ENCODE peak calls at places on chromosomes 5 and 9, in seven cellular contexts. One of them, this sample, is unnamed. For H3K4me1, the result is how much of the 10 kb centered on the place peaks cover.

GRCh38 chr5:176618783-176619182 is 8.8 kb upstream of the GPRIN1 start:
- DNase-seq in tibial artery: no peak
- DNase-seq in upper lobe of right lung: no peak
- DNase-seq in CD8-positive, alpha-beta T cell: no peak
- DNase-seq in HepG2: no peak
- DNase-seq in testis: no peak
- DNase-seq in heart right ventricle: no peak
- DNase-seq in this sample: peak

GRCh38 chr5:170585278-170585677 is 81.5 kb downstream of the KCNIP1 start:
- DNase-seq in testis: no peak
- DNase-seq in heart right ventricle: no peak
- DNase-seq in CD8-positive, alpha-beta T cell: no peak
- DNase-seq in upper lobe of right lung: no peak
- DNase-seq in HepG2: no peak
- DNase-seq in tibial artery: no peak
- DNase-seq in this sample: no peak

GRCh38 chr5:9596256-9596655 is 33.9 kb downstream of the TAS2R1 start:
- DNase-seq in tibial artery: no peak
- DNase-seq in CD8-positive, alpha-beta T cell: no peak
- DNase-seq in heart right ventricle: no peak
- DNase-seq in upper lobe of right lung: no peak
- DNase-seq in testis: no peak
- DNase-seq in HepG2: no peak
- DNase-seq in this sample: no peak

GRCh38 chr9:83266618-83267543 is 203.9 kb upstream of the RASEF start:
- DNase-seq in heart right ventricle: peak
- DNase-seq in CD8-positive, alpha-beta T cell: no peak
- DNase-seq in HepG2: peak
- DNase-seq in tibial artery: no peak
- DNase-seq in upper lobe of right lung: no peak
- DNase-seq in testis: peak
- DNase-seq in this sample: peak

GRCh38 chr9:16482764-16483163 is 387.7 kb downstream of the BNC2 start:
- DNase-seq in heart right ventricle: no peak
- DNase-seq in tibial artery: no peak
- DNase-seq in CD8-positive, alpha-beta T cell: no peak
- DNase-seq in testis: no peak
- DNase-seq in upper lobe of right lung: no peak
- DNase-seq in HepG2: no peak
- DNase-seq in this sample: no peak

GRCh38 chr5:169742773-169743296 is 105.8 kb downstream of the DOCK2 start:
- DNase-seq in testis: peak
- DNase-seq in upper lobe of right lung: no peak
- DNase-seq in heart right ventricle: peak
- DNase-seq in HepG2: no peak
- DNase-seq in tibial artery: no peak
- DNase-seq in CD8-positive, alpha-beta T cell: no peak
- DNase-seq in this sample: no peak

GRCh38 chr5:31106742-31107546 is 86.5 kb upstream of the CDH6 start:
- DNase-seq in CD8-positive, alpha-beta T cell: no peak
- DNase-seq in tibial artery: no peak
- DNase-seq in testis: no peak
- DNase-seq in HepG2: no peak
- DNase-seq in upper lobe of right lung: no peak
- DNase-seq in heart right ventricle: no peak
- DNase-seq in this sample: no peak

GRCh38 chr5:175698401-175699115 is 40.7 kb downstream of the HRH2 start:
- DNase-seq in CD8-positive, alpha-beta T cell: no peak
- DNase-seq in upper lobe of right lung: peak
- DNase-seq in HepG2: no peak
- DNase-seq in tibial artery: no peak
- DNase-seq in heart right ventricle: no peak
- DNase-seq in testis: no peak
- DNase-seq in this sample: no peak

GRCh38 chr9:133585481-133586367 is 23.5 kb downstream of the FAM163B start:
- DNase-seq in heart right ventricle: no peak
- DNase-seq in HepG2: no peak
- DNase-seq in testis: no peak
- DNase-seq in CD8-positive, alpha-beta T cell: no peak
- DNase-seq in tibial artery: no peak
- DNase-seq in upper lobe of right lung: no peak
- DNase-seq in this sample: peak

GRCh38 chr5:89397096-89397495 is 514.1 kb upstream of the MEF2C start:
- DNase-seq in testis: no peak
- DNase-seq in HepG2: no peak
- DNase-seq in upper lobe of right lung: no peak
- DNase-seq in CD8-positive, alpha-beta T cell: no peak
- DNase-seq in tibial artery: no peak
- DNase-seq in heart right ventricle: no peak
- DNase-seq in this sample: no peak

GRCh38 chr5:55599148-55600050 is 64.6 kb upstream of the PLPP1 start:
- DNase-seq in CD8-positive, alpha-beta T cell: no peak
- DNase-seq in tibial artery: no peak
- DNase-seq in HepG2: no peak
- DNase-seq in heart right ventricle: peak
- DNase-seq in upper lobe of right lung: no peak
- DNase-seq in testis: no peak
- DNase-seq in this sample: no peak

GRCh38 chr5:148967783-148968182 is 95.1 kb downstream of the SH3TC2 start:
- DNase-seq in testis: no peak
- DNase-seq in CD8-positive, alpha-beta T cell: no peak
- DNase-seq in heart right ventricle: no peak
- DNase-seq in HepG2: peak
- DNase-seq in tibial artery: no peak
- DNase-seq in upper lobe of right lung: no peak
- DNase-seq in this sample: no peak

GRCh38 chr5:124519396-124519795 is 227.0 kb downstream of the ZNF608 start:
- DNase-seq in HepG2: no peak
- DNase-seq in tibial artery: peak
- DNase-seq in upper lobe of right lung: no peak
- DNase-seq in CD8-positive, alpha-beta T cell: no peak
- DNase-seq in testis: no peak
- DNase-seq in heart right ventricle: peak
- DNase-seq in this sample: no peak

GRCh38 chr5:140239939-140240700 is 62.8 kb downstream of the PFDN1 start:
- DNase-seq in heart right ventricle: peak
- DNase-seq in testis: peak
- DNase-seq in tibial artery: peak
- DNase-seq in CD8-positive, alpha-beta T cell: peak
- DNase-seq in upper lobe of right lung: peak
- DNase-seq in HepG2: peak
- DNase-seq in this sample: peak

GRCh38 chr9:106177216-106177615 is 482.9 kb downstream of the TMEM38B start:
- DNase-seq in testis: no peak
- DNase-seq in heart right ventricle: no peak
- DNase-seq in HepG2: no peak
- DNase-seq in CD8-positive, alpha-beta T cell: no peak
- DNase-seq in tibial artery: no peak
- DNase-seq in upper lobe of right lung: no peak
- DNase-seq in this sample: no peak

GRCh38 chr5:96741911-96742310 is 65.8 kb downstream of the ERAP1 start:
- DNase-seq in tibial artery: no peak
- DNase-seq in testis: no peak
- DNase-seq in heart right ventricle: peak
- DNase-seq in HepG2: no peak
- DNase-seq in CD8-positive, alpha-beta T cell: no peak
- DNase-seq in upper lobe of right lung: no peak
- DNase-seq in this sample: no peak

GRCh38 chr5:96743805-96744559 is 63.8 kb downstream of the ERAP1 start:
- DNase-seq in heart right ventricle: no peak
- DNase-seq in testis: no peak
- DNase-seq in CD8-positive, alpha-beta T cell: no peak
- DNase-seq in HepG2: no peak
- DNase-seq in tibial artery: no peak
- DNase-seq in upper lobe of right lung: no peak
- DNase-seq in this sample: no peak

GRCh38 chr5:96743065-96743768 is 64.5 kb downstream of the ERAP1 start:
- DNase-seq in HepG2: no peak
- DNase-seq in testis: no peak
- DNase-seq in tibial artery: peak
- DNase-seq in CD8-positive, alpha-beta T cell: no peak
- DNase-seq in upper lobe of right lung: no peak
- DNase-seq in heart right ventricle: peak
- DNase-seq in this sample: no peak

GRCh38 chr5:96742519-96742918 is 65.2 kb downstream of the ERAP1 start:
- DNase-seq in upper lobe of right lung: no peak
- DNase-seq in testis: no peak
- DNase-seq in heart right ventricle: no peak
- DNase-seq in HepG2: no peak
- DNase-seq in CD8-positive, alpha-beta T cell: no peak
- DNase-seq in tibial artery: no peak
- DNase-seq in this sample: no peak

GRCh38 chr5:96741075-96741474 is 66.7 kb downstream of the ERAP1 start:
- DNase-seq in CD8-positive, alpha-beta T cell: no peak
- DNase-seq in HepG2: no peak
- DNase-seq in tibial artery: no peak
- DNase-seq in heart right ventricle: no peak
- DNase-seq in upper lobe of right lung: no peak
- DNase-seq in testis: no peak
- DNase-seq in this sample: no peak
- H3K4me1 ChIP-seq in CD8-positive, alpha-beta T cell: under half
- H3K4me1 ChIP-seq in HepG2: under half
- H3K4me1 ChIP-seq in tibial artery: under half
- H3K4me1 ChIP-seq in heart right ventricle: under half
- H3K4me1 ChIP-seq in upper lobe of right lung: under half
- H3K4me1 ChIP-seq in testis: under half
- H3K4me1 ChIP-seq in this sample: under half

DNA sequence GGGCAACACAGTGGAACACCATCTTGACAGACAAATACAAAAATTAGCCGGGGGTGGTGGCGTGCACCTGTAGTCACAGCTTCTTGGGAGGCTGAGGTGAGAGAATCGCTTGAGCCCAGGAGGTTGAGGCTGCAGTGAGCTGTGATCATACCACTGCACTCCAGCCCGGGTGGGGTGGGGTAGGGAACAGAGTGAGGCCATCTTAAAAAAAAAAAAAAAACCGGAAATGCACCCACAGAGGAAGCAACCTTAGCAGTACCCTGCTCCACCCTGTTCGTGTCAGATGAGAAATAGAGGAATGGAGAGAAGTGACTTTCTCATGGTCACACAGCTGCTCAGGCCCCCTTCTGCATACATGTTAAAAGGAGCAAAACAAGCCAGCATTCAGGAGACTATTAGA is 40.8 kb downstream of the CYFIP2 start:
- DNase-seq in heart right ventricle: no peak
- DNase-seq in upper lobe of right lung: no peak
- DNase-seq in testis: no peak
- DNase-seq in HepG2: no peak
- DNase-seq in CD8-positive, alpha-beta T cell: peak
- DNase-seq in tibial artery: no peak
- DNase-seq in this sample: no peak
- H3K4me1 ChIP-seq in heart right ventricle: under half
- H3K4me1 ChIP-seq in upper lobe of right lung: under half
- H3K4me1 ChIP-seq in testis: under half
- H3K4me1 ChIP-seq in HepG2: under half
- H3K4me1 ChIP-seq in CD8-positive, alpha-beta T cell: half or more
- H3K4me1 ChIP-seq in tibial artery: under half
- H3K4me1 ChIP-seq in this sample: under half

GRCh38 chr9:125529107-125529506 is 177.9 kb downstream of the MAPKAP1 start:
- DNase-seq in tibial artery: no peak
- DNase-seq in upper lobe of right lung: no peak
- DNase-seq in HepG2: no peak
- DNase-seq in heart right ventricle: no peak
- DNase-seq in CD8-positive, alpha-beta T cell: no peak
- DNase-seq in testis: no peak
- DNase-seq in this sample: no peak

GRCh38 chr9:125524522-125524921 is 182.5 kb downstream of the MAPKAP1 start:
- DNase-seq in HepG2: no peak
- DNase-seq in tibial artery: no peak
- DNase-seq in heart right ventricle: no peak
- DNase-seq in testis: no peak
- DNase-seq in upper lobe of right lung: no peak
- DNase-seq in CD8-positive, alpha-beta T cell: no peak
- DNase-seq in this sample: no peak

GRCh38 chr9:125522328-125522725 is 184.7 kb downstream of the MAPKAP1 start:
- DNase-seq in heart right ventricle: peak
- DNase-seq in tibial artery: no peak
- DNase-seq in upper lobe of right lung: no peak
- DNase-seq in HepG2: no peak
- DNase-seq in CD8-positive, alpha-beta T cell: no peak
- DNase-seq in testis: no peak
- DNase-seq in this sample: no peak

GRCh38 chr9:125523681-125524080 is 183.3 kb downstream of the MAPKAP1 start:
- DNase-seq in tibial artery: no peak
- DNase-seq in CD8-positive, alpha-beta T cell: no peak
- DNase-seq in heart right ventricle: no peak
- DNase-seq in upper lobe of right lung: no peak
- DNase-seq in HepG2: no peak
- DNase-seq in testis: no peak
- DNase-seq in this sample: no peak

GRCh38 chr9:125525846-125526619 is 181.0 kb downstream of the MAPKAP1 start:
- DNase-seq in heart right ventricle: peak
- DNase-seq in upper lobe of right lung: no peak
- DNase-seq in HepG2: no peak
- DNase-seq in CD8-positive, alpha-beta T cell: no peak
- DNase-seq in testis: no peak
- DNase-seq in tibial artery: no peak
- DNase-seq in this sample: no peak
- H3K4me1 ChIP-seq in heart right ventricle: under half
- H3K4me1 ChIP-seq in upper lobe of right lung: under half
- H3K4me1 ChIP-seq in HepG2: under half
- H3K4me1 ChIP-seq in CD8-positive, alpha-beta T cell: under half
- H3K4me1 ChIP-seq in testis: under half
- H3K4me1 ChIP-seq in tibial artery: under half
- H3K4me1 ChIP-seq in this sample: under half

GRCh38 chr9:127058645-127059021 is 63.8 kb downstream of the ANGPTL2 start:
- DNase-seq in heart right ventricle: no peak
- DNase-seq in testis: no peak
- DNase-seq in tibial artery: no peak
- DNase-seq in HepG2: no peak
- DNase-seq in upper lobe of right lung: no peak
- DNase-seq in CD8-positive, alpha-beta T cell: no peak
- DNase-seq in this sample: no peak
- H3K4me1 ChIP-seq in heart right ventricle: half or more
- H3K4me1 ChIP-seq in testis: under half
- H3K4me1 ChIP-seq in tibial artery: under half
- H3K4me1 ChIP-seq in HepG2: under half
- H3K4me1 ChIP-seq in upper lobe of right lung: under half
- H3K4me1 ChIP-seq in CD8-positive, alpha-beta T cell: under half
- H3K4me1 ChIP-seq in this sample: under half

GRCh38 chr5:173247050-173247449 is 12.0 kb upstream of the NKX2-5 start:
- DNase-seq in tibial artery: no peak
- DNase-seq in HepG2: no peak
- DNase-seq in upper lobe of right lung: no peak
- DNase-seq in CD8-positive, alpha-beta T cell: no peak
- DNase-seq in heart right ventricle: no peak
- DNase-seq in testis: no peak
- DNase-seq in this sample: no peak
- H3K4me1 ChIP-seq in tibial artery: under half
- H3K4me1 ChIP-seq in HepG2: under half
- H3K4me1 ChIP-seq in upper lobe of right lung: under half
- H3K4me1 ChIP-seq in CD8-positive, alpha-beta T cell: under half
- H3K4me1 ChIP-seq in heart right ventricle: under half
- H3K4me1 ChIP-seq in testis: under half
- H3K4me1 ChIP-seq in this sample: under half

DNA sequence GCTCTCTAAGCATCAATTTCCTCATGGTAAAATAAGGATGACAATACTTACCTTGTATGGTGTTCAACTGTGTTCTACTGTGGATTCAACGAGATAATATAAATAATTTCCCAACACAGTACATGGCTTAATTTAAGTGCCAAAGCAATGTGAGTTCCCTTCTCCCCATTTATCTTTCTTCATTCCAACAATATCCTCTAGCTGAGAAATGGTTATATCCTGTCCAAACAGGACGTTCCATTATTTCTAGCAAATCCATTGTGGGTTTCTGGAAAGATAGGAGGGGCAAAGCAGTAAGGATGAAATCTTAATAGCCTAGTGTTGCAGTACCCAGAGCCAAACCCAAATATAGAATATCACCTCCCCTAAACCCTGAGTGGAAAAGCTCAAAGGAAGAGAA is 22.0 kb downstream of the ABCA1 start:
- DNase-seq in tibial artery: no peak
- DNase-seq in HepG2: no peak
- DNase-seq in testis: no peak
- DNase-seq in CD8-positive, alpha-beta T cell: no peak
- DNase-seq in heart right ventricle: no peak
- DNase-seq in upper lobe of right lung: no peak
- DNase-seq in this sample: no peak
- H3K4me1 ChIP-seq in tibial artery: under half
- H3K4me1 ChIP-seq in HepG2: half or more
- H3K4me1 ChIP-seq in testis: under half
- H3K4me1 ChIP-seq in CD8-positive, alpha-beta T cell: under half
- H3K4me1 ChIP-seq in heart right ventricle: under half
- H3K4me1 ChIP-seq in upper lobe of right lung: half or more
- H3K4me1 ChIP-seq in this sample: under half